ENCODE peak calls at places on chromosomes 16 and 17, in six cellular contexts. One of them, this sample, is unnamed.
A peak's percentile ranks its signal among the peaks of the same experiment; 100 is the strongest.

GRCh38 chr17:29973005-29973404 is 31.6 kb downstream of the EFCAB5 start:
- DNase-seq in neural progenitor cell: no peak
- DNase-seq in mucosa of descending colon: peak; percentile 40
- DNase-seq in A549: no peak
- DNase-seq in AG09309: no peak
- DNase-seq in MCF 10A: no peak
- DNase-seq in this sample: no peak

GRCh38 chr16:75351183-75351582 is 82.1 kb downstream of the CFDP1 start:
- DNase-seq in A549: no peak
- DNase-seq in AG09309: no peak
- DNase-seq in MCF 10A: peak; percentile 69
- DNase-seq in mucosa of descending colon: no peak
- DNase-seq in neural progenitor cell: no peak
- DNase-seq in this sample: no peak

GRCh38 chr16:68629315-68629900 is 15.7 kb upstream of the CDH3 start:
- DNase-seq in MCF 10A: no peak
- DNase-seq in mucosa of descending colon: no peak
- DNase-seq in AG09309: no peak
- DNase-seq in neural progenitor cell: no peak
- DNase-seq in A549: no peak
- DNase-seq in this sample: no peak

GRCh38 chr16:82943371-82943770 is 316.6 kb downstream of the CDH13 start:
- DNase-seq in neural progenitor cell: no peak
- DNase-seq in MCF 10A: peak; percentile 52
- DNase-seq in A549: no peak
- DNase-seq in AG09309: peak; percentile 10
- DNase-seq in mucosa of descending colon: no peak
- DNase-seq in this sample: no peak

GRCh38 chr16:88002749-88003148 is 51.5 kb downstream of the BANP start:
- DNase-seq in AG09309: no peak
- DNase-seq in neural progenitor cell: no peak
- DNase-seq in mucosa of descending colon: no peak
- DNase-seq in MCF 10A: no peak
- DNase-seq in A549: no peak
- DNase-seq in this sample: no peak

GRCh38 chr17:42564815-42565522 is 1.9 kb upstream of the MLX start:
- DNase-seq in AG09309: no peak
- DNase-seq in mucosa of descending colon: peak; percentile 19
- DNase-seq in A549: no peak
- DNase-seq in neural progenitor cell: no peak
- DNase-seq in MCF 10A: no peak
- DNase-seq in this sample: no peak

GRCh38 chr16:11232852-11233726 is 22.9 kb downstream of the SOCS1 start:
- DNase-seq in mucosa of descending colon: peak; percentile 60
- DNase-seq in A549: no peak
- DNase-seq in AG09309: no peak
- DNase-seq in MCF 10A: no peak
- DNase-seq in neural progenitor cell: no peak
- DNase-seq in this sample: no peak

GRCh38 chr17:67800495-67800928 is 24.8 kb upstream of the BPTF start:
- DNase-seq in AG09309: peak; percentile 44
- DNase-seq in A549: peak; percentile 86
- DNase-seq in neural progenitor cell: peak; percentile 83
- DNase-seq in MCF 10A: peak; percentile 83
- DNase-seq in mucosa of descending colon: peak; percentile 86
- DNase-seq in this sample: peak; percentile 63

GRCh38 chr16:57424599-57424998 is 20.0 kb downstream of the CCL17 start:
- DNase-seq in neural progenitor cell: no peak
- DNase-seq in MCF 10A: no peak
- DNase-seq in A549: no peak
- DNase-seq in mucosa of descending colon: no peak
- DNase-seq in AG09309: no peak
- DNase-seq in this sample: no peak

GRCh38 chr16:64615647-64616280 is 506.1 kb downstream of the CDH11 start:
- DNase-seq in neural progenitor cell: peak; percentile 78
- DNase-seq in AG09309: peak; percentile 11
- DNase-seq in MCF 10A: peak; percentile 38
- DNase-seq in A549: no peak
- DNase-seq in mucosa of descending colon: no peak
- DNase-seq in this sample: no peak

GRCh38 chr16:49377196-49377755 is 3.7 kb downstream of the C16orf78 start:
- DNase-seq in A549: no peak
- DNase-seq in MCF 10A: no peak
- DNase-seq in mucosa of descending colon: no peak
- DNase-seq in neural progenitor cell: no peak
- DNase-seq in AG09309: no peak
- DNase-seq in this sample: no peak

GRCh38 chr17:63446981-63447687 is 1.0 kb upstream of the CYB561 start:
- DNase-seq in AG09309: no peak
- DNase-seq in A549: no peak
- DNase-seq in MCF 10A: no peak
- DNase-seq in mucosa of descending colon: peak; percentile 72
- DNase-seq in neural progenitor cell: peak; percentile 30
- DNase-seq in this sample: peak; percentile 74

GRCh38 chr17:1617620-1618174 is 10.9 kb downstream of the SLC43A2 start:
- DNase-seq in MCF 10A: peak; percentile 56
- DNase-seq in AG09309: peak; percentile 65
- DNase-seq in A549: peak; percentile 88
- DNase-seq in neural progenitor cell: no peak
- DNase-seq in mucosa of descending colon: peak; percentile 86
- DNase-seq in this sample: peak; percentile 71
- TF ChIP-seq CTCF in MCF 10A: no peak
- TF ChIP-seq CTCF in AG09309: peak; percentile 10
- TF ChIP-seq CTCF in A549: peak; percentile 48
- TF ChIP-seq CTCF in neural progenitor cell: no peak
- TF ChIP-seq CTCF in mucosa of descending colon: peak; percentile 23
- TF ChIP-seq CTCF in this sample: no peak

GRCh38 chr17:70901870-70902269 is 732.5 kb downstream of the KCNJ2 start:
- DNase-seq in MCF 10A: no peak
- DNase-seq in mucosa of descending colon: no peak
- DNase-seq in A549: no peak
- DNase-seq in neural progenitor cell: no peak
- DNase-seq in AG09309: no peak
- DNase-seq in this sample: no peak
- TF ChIP-seq CTCF in MCF 10A: no peak
- TF ChIP-seq CTCF in mucosa of descending colon: no peak
- TF ChIP-seq CTCF in A549: no peak
- TF ChIP-seq CTCF in neural progenitor cell: no peak
- TF ChIP-seq CTCF in AG09309: no peak
- TF ChIP-seq CTCF in this sample: no peak

GRCh38 chr17:82412535-82413520 is 5.3 kb upstream of the HEXD start:
- DNase-seq in AG09309: no peak
- DNase-seq in MCF 10A: no peak
- DNase-seq in mucosa of descending colon: no peak
- DNase-seq in neural progenitor cell: no peak
- DNase-seq in A549: no peak
- DNase-seq in this sample: no peak

GRCh38 chr17:82415336-82415735 is 2.8 kb upstream of the HEXD start:
- DNase-seq in neural progenitor cell: no peak
- DNase-seq in mucosa of descending colon: no peak
- DNase-seq in MCF 10A: no peak
- DNase-seq in A549: no peak
- DNase-seq in AG09309: no peak
- DNase-seq in this sample: no peak

GRCh38 chr17:82415786-82416185 is 2.4 kb upstream of the HEXD start:
- DNase-seq in mucosa of descending colon: no peak
- DNase-seq in neural progenitor cell: no peak
- DNase-seq in AG09309: no peak
- DNase-seq in A549: no peak
- DNase-seq in MCF 10A: no peak
- DNase-seq in this sample: no peak

GRCh38 chr17:82416264-82416663 is 1.9 kb upstream of the HEXD start:
- DNase-seq in mucosa of descending colon: no peak
- DNase-seq in AG09309: no peak
- DNase-seq in neural progenitor cell: no peak
- DNase-seq in A549: no peak
- DNase-seq in MCF 10A: no peak
- DNase-seq in this sample: no peak

GRCh38 chr17:82414548-82415281 is 3.4 kb upstream of the HEXD start:
- DNase-seq in A549: peak; percentile 86
- DNase-seq in MCF 10A: peak; percentile 43
- DNase-seq in mucosa of descending colon: peak; percentile 82
- DNase-seq in AG09309: no peak
- DNase-seq in neural progenitor cell: peak; percentile 91
- DNase-seq in this sample: no peak
- TF ChIP-seq CTCF in A549: peak; percentile 99
- TF ChIP-seq CTCF in MCF 10A: peak; percentile 37
- TF ChIP-seq CTCF in mucosa of descending colon: peak; percentile 29
- TF ChIP-seq CTCF in AG09309: peak; percentile 79
- TF ChIP-seq CTCF in neural progenitor cell: peak; percentile 69
- TF ChIP-seq CTCF in this sample: peak; percentile 53

GRCh38 chr17:4716081-4716480 is 5.6 kb downstream of the ARRB2 start:
- DNase-seq in AG09309: no peak
- DNase-seq in A549: no peak
- DNase-seq in neural progenitor cell: no peak
- DNase-seq in MCF 10A: no peak
- DNase-seq in mucosa of descending colon: peak; percentile 22
- DNase-seq in this sample: no peak
- TF ChIP-seq CTCF in AG09309: no peak
- TF ChIP-seq CTCF in A549: no peak
- TF ChIP-seq CTCF in neural progenitor cell: no peak
- TF ChIP-seq CTCF in MCF 10A: no peak
- TF ChIP-seq CTCF in mucosa of descending colon: no peak
- TF ChIP-seq CTCF in this sample: no peak

GRCh38 chr17:6938637-6939036 is 57.2 kb upstream of the ALOX12 start:
- DNase-seq in neural progenitor cell: no peak
- DNase-seq in A549: no peak
- DNase-seq in mucosa of descending colon: no peak
- DNase-seq in MCF 10A: no peak
- DNase-seq in AG09309: no peak
- DNase-seq in this sample: no peak

GRCh38 chr17:6936370-6937028 is 59.4 kb upstream of the ALOX12 start:
- DNase-seq in AG09309: no peak
- DNase-seq in MCF 10A: no peak
- DNase-seq in neural progenitor cell: no peak
- DNase-seq in A549: no peak
- DNase-seq in mucosa of descending colon: peak; percentile 32
- DNase-seq in this sample: peak; percentile 60

GRCh38 chr17:6941989-6942388 is 53.9 kb upstream of the ALOX12 start:
- DNase-seq in neural progenitor cell: no peak
- DNase-seq in mucosa of descending colon: no peak
- DNase-seq in A549: no peak
- DNase-seq in MCF 10A: no peak
- DNase-seq in AG09309: no peak
- DNase-seq in this sample: no peak

GRCh38 chr17:6940186-6940649 is 55.6 kb upstream of the ALOX12 start:
- DNase-seq in A549: no peak
- DNase-seq in mucosa of descending colon: no peak
- DNase-seq in MCF 10A: no peak
- DNase-seq in AG09309: no peak
- DNase-seq in neural progenitor cell: no peak
- DNase-seq in this sample: no peak
- TF ChIP-seq CTCF in A549: no peak
- TF ChIP-seq CTCF in mucosa of descending colon: no peak
- TF ChIP-seq CTCF in MCF 10A: no peak
- TF ChIP-seq CTCF in AG09309: no peak
- TF ChIP-seq CTCF in neural progenitor cell: no peak
- TF ChIP-seq CTCF in this sample: no peak

GRCh38 chr17:80035937-80036714 is at the start of gene CCDC40:
- DNase-seq in neural progenitor cell: peak; percentile 94
- DNase-seq in mucosa of descending colon: peak; percentile 90
- DNase-seq in AG09309: no peak
- DNase-seq in A549: peak; percentile 84
- DNase-seq in MCF 10A: peak; percentile 70
- DNase-seq in this sample: peak; percentile 83
- TF ChIP-seq CTCF in neural progenitor cell: peak; percentile 25
- TF ChIP-seq CTCF in mucosa of descending colon: no peak
- TF ChIP-seq CTCF in AG09309: no peak
- TF ChIP-seq CTCF in A549: no peak
- TF ChIP-seq CTCF in MCF 10A: no peak
- TF ChIP-seq CTCF in this sample: no peak

DNA sequence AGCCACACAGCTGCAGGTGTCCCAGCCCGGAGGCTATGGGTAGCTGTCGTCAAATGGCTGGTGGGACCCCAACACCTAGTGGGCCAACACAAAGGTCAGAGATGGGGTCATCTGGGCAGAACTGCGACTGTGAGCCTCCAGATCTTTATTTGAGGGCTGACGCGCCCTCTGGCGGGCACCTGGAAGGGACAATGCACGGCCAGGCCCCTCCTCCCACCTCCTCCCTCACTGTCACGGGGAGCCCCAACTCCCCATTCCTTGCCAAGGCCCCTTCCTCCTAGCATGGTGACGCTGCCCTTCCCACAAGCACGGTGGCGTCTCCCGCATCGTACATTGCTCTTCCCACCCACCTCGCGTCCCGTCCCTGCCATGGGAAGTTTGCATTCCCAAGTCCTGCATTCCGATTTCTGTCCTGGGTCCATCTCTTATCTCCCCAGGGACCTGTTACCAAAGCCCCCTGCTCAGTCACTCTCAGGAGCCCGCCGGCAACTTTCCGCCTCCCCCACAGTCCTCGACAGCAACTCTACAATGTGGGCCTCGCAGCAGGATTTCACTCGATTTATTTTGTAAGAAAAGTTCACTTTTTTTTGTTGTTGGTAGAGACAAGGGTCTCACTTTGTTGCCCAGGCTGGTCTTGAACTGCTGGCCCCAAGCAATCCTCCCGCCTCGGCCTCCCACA is 1.0 kb downstream of the TLE7 start:
- DNase-seq in MCF 10A: no peak
- DNase-seq in AG09309: no peak
- DNase-seq in neural progenitor cell: peak; percentile 54
- DNase-seq in A549: no peak
- DNase-seq in mucosa of descending colon: no peak
- DNase-seq in this sample: no peak
- TF ChIP-seq CTCF in MCF 10A: no peak
- TF ChIP-seq CTCF in AG09309: peak; percentile 11
- TF ChIP-seq CTCF in neural progenitor cell: peak; percentile 58
- TF ChIP-seq CTCF in A549: no peak
- TF ChIP-seq CTCF in mucosa of descending colon: no peak
- TF ChIP-seq CTCF in this sample: peak; percentile 58

DNA sequence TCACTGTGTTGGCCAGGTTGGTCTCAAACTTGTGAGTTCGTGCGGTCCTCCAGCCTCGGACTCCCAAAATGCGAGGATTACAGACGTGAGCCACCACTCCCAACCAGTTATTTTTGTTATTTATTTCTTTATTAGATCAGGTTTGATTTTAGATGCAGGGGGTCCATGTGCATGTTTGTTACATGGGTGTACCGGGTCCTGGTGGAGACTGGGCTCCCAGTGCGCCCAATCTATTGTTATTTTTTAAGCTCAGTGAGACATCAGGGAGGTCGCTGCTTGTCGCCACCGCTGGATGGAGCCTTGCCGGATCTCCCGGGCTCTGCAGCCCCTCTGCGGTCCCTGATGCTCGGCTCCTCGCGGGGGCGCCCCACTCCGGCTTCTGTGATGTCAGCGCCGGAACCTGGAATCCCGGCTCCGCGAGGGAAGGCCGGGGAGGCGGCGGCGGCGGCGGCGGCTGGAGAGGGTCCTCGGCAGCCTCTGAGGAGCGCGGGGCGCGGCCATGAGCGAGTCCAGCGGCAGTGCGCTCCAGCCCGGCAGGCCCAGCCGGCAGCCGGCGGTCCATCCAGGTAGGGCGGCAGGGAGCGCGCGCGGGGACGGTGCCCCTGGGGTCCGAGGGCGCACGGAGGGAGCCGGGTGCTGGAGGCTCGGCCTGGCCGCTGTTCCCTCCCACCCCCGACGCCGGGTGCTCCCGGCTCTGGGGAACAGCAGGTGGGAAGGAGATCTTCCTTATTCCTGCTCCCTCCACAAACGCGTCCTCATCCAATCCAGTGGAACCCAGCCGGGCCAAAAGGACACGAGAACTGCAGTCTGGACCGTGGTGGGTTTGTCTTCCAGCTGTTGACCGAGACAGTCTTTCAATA is at the start of gene TMC7:
- DNase-seq in AG09309: no peak
- DNase-seq in A549: peak; percentile 92
- DNase-seq in MCF 10A: peak; percentile 84
- DNase-seq in neural progenitor cell: peak; percentile 97
- DNase-seq in mucosa of descending colon: peak; percentile 94
- DNase-seq in this sample: peak; percentile 70
- TF ChIP-seq CTCF in AG09309: peak; percentile 90
- TF ChIP-seq CTCF in A549: peak; percentile 98
- TF ChIP-seq CTCF in MCF 10A: peak; percentile 92
- TF ChIP-seq CTCF in neural progenitor cell: peak; percentile 88
- TF ChIP-seq CTCF in mucosa of descending colon: peak; percentile 73
- TF ChIP-seq CTCF in this sample: peak; percentile 79